ENCODE peak calls at places on chromosomes 7 and 10, in ten cellular contexts. K, I, X, O, A, H, C, P, Y and Z are unnamed samples.
A peak's percentile ranks its signal among the peaks of the same experiment; 100 is the strongest.

GRCh38 chr7:16200591-16200990 is 220.7 kb downstream of the CRPPA start:
- DNase-seq in X (no peak), P (no peak), Y (no peak), H (no peak), A (no peak), K (no peak), I (no peak), C (no peak), O (no peak), Z (no peak)

GRCh38 chr7:101820703-101821102 is 3.3 kb downstream of the CUX1 start:
- DNase-seq in A (no peak), C (no peak), O (no peak), X (no peak), Y (peak; percentile 41), H (no peak), I (peak; percentile 58), K (no peak), P (no peak), Z (no peak)

GRCh38 chr10:63666836-63667383 is 145.7 kb downstream of the REEP3 start:
- DNase-seq in C (peak; percentile 83), H (no peak), P (no peak), O (no peak), X (no peak), I (no peak), K (no peak), A (no peak), Y (no peak), Z (no peak)

GRCh38 chr7:81767883-81768282 is 2.0 kb downstream of the HGF start:
- DNase-seq in I (no peak), K (no peak), A (no peak), H (no peak), X (no peak), C (no peak), P (no peak), Y (no peak), O (no peak), Z (no peak)

GRCh38 chr7:99036531-99037175 is 107.3 kb downstream of the SMURF1 start:
- DNase-seq in K (peak; percentile 69), X (no peak), H (peak; percentile 26), A (no peak), I (peak; percentile 88), Y (peak; percentile 73), O (no peak), P (peak; percentile 47), C (peak; percentile 48), Z (no peak)

GRCh38 chr7:27182861-27183681 is 2.0 kb downstream of the HOXA11 start:
- DNase-seq in A (no peak), K (no peak), P (no peak), C (no peak), H (no peak), O (no peak), Y (peak; percentile 79), I (peak; percentile 89), X (no peak), Z (no peak)

GRCh38 chr10:83871486-83872081 is 267.7 kb upstream of the GHITM start:
- DNase-seq in I (peak; percentile 72), Y (peak; percentile 89), K (peak; percentile 69), C (peak; percentile 59), H (peak; percentile 2), A (peak; percentile 35), X (peak; percentile 66), O (peak; percentile 25), P (peak; percentile 75), Z (peak; percentile 55)

GRCh38 chr7:128322040-128322643 is 21.6 kb downstream of the RBM28 start:
- DNase-seq in K (no peak), A (no peak), P (no peak), O (peak; percentile 32), X (no peak), Y (peak; percentile 34), C (peak; percentile 33), I (peak; percentile 38), H (no peak), Z (no peak)

GRCh38 chr7:27897001-27897400 is 157.0 kb downstream of the TAX1BP1 start:
- DNase-seq in X (no peak), A (no peak), I (no peak), O (no peak), Y (no peak), H (no peak), C (no peak), K (no peak), P (no peak), Z (no peak)

GRCh38 chr7:15561840-15562239 is at the start of gene AGMO:
- DNase-seq in X (peak; percentile 76), C (peak; percentile 40), Y (peak; percentile 28), P (no peak), I (no peak), H (no peak), A (no peak), O (no peak), K (peak; percentile 49), Z (peak; percentile 69)

DNA sequence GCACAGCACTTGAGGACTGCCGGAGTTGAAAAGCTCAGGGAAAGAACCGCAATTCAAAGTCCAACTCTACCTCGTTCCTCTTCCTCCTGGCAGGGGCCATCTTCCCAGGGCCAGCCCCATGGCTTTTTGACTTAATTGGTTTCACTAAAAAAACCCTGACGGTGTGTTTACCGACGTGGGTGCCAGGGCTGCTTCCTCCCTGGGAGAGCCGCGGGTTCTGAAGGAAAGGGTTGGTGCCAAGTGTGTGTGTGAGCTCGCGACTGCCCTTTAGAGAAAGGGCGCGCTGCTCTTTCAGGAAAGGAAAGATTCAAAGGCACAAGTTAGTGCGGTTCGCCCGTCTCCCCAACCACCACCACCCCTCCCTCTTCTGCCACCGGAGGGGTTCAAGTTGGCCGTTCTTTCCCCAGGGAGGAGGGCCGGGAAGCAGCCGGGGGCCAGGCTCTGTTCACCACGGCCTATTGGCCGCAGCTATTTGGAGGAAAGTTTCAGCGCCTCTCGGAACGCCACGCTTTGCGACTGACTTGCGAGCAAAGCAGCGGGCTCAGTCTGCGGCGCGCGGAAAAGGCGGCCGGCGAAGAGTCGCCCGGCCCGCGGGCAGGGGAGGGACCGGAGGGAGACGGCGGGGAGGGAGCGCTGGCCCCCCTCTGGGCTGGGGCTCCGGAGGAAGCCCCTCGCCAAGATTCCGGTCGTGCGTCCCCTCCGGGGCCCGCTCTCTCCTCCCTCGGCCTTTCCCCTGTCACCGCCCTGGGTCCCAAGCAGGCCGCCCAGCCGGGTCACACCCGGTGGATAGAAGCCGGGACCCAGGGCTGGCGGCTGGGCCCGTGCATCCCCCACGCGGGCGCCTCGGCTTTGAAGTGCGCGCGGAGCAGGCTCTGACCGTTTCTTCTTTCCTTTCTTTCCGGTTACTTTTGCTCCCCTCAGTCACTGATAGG is 165.8 kb upstream of the PPP1R3A start:
- DNase-seq in A (no peak), O (no peak), Y (peak; percentile 72), I (peak; percentile 78), C (no peak), P (no peak), X (peak; percentile 78), K (peak; percentile 57), H (no peak), Z (peak; percentile 14)
- H3K27me3 ChIP-seq in A (peaks cover 30% of the 10 kb centered on the region), O (peaks cover 30% of the 10 kb centered on the region), Y (peaks cover 100% of the 10 kb centered on the region), I (peaks cover 77% of the 10 kb centered on the region), C (no peaks in the 10 kb centered on the region), P (no peaks in the 10 kb centered on the region), X (no peaks in the 10 kb centered on the region), K (no peaks in the 10 kb centered on the region), H (peaks cover 44% of the 10 kb centered on the region), Z (peaks cover 100% of the 10 kb centered on the region)

DNA sequence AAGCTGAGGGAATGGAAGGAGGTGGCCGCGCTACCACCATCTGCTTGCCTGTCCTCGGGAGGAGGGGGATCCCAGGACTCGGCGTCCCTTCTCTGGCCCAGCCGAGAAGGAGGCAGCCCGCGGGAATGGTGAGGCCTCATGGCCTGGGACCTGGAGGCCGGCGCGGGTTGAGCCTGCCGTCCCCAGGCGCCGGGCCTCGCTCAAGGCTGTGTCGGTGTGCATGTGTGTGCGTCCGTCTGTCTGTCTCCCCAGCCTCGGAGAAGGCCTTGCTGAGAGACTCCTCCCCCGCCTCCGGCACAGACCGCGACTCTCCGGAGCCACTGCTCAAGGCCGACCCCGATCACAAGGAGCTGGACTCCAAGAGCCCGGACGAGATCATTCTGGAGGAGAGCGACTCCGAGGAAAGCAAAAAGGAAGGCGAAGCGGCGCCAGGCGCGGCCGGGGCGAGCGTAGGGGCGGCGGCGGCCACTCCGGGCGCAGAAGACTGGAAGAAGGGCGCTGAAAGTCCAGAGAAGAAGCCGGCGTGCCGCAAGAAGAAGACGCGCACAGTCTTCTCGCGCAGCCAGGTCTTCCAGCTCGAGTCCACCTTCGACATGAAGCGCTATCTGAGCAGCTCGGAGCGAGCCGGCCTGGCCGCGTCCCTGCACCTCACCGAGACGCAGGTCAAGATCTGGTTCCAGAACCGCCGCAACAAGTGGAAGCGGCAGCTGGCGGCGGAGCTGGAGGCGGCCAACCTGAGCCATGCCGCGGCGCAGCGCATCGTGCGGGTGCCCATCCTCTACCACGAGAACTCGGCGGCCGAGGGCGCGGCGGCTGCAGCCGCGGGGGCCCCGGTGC is 1.3 kb downstream of the HMX3 start:
- DNase-seq in K (no peak), O (no peak), P (peak; percentile 41), C (no peak), A (no peak), Y (peak; percentile 71), X (no peak), I (peak; percentile 85), H (no peak), Z (no peak)
- H3K27me3 ChIP-seq in K (no peaks in the 10 kb centered on the region), O (peaks cover 64% of the 10 kb centered on the region), P (peaks cover 8% of the 10 kb centered on the region), C (peaks cover 97% of the 10 kb centered on the region), A (peaks cover 80% of the 10 kb centered on the region), Y (peaks cover 100% of the 10 kb centered on the region), X (peaks cover 66% of the 10 kb centered on the region), I (peaks cover 96% of the 10 kb centered on the region), H (peaks cover 96% of the 10 kb centered on the region), Z (peaks cover 100% of the 10 kb centered on the region)

DNA sequence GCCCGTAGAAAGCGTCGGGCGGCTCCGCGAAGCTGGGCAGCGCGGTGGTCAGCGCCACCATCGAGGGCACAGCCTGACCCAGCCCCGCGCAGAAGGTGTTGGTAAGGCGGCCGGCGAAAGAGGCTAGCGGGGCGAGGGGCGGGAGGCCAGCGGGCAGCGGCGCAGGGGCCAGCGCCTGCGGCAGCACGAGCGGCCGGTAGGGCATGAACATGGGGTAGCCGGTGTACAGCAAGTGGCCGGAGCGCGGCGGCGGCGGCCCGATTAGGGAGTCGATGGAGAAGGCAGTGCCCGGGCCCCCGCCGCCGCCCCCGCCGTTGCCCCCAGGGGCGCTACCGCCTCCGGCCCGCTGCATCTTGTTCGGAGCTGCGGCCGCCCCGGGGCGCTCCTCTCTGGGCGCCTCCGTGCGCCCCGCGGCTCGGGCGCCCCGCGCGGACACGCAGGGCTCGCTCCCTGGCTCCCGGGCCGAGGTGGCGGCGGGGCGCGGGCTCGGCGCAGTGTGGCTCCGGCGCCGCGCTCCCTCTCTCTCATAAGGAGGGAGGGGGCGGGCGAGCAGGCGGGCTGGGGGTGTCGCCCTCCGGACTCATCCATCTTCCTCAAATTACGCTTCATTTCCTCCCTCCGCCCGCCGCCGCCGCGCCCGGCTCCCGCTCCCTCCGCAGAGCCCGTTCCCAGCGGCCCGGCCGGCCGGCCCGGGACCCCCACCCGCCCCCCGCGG is at the start of gene GBX1:
- DNase-seq in X (peak; percentile 66), A (no peak), K (no peak), P (peak; percentile 51), Y (peak; percentile 75), O (no peak), H (no peak), I (peak; percentile 93), C (no peak), Z (no peak)
- H3K27me3 ChIP-seq in X (no peaks in the 10 kb centered on the region), A (peaks cover 34% of the 10 kb centered on the region), K (no peaks in the 10 kb centered on the region), P (peaks cover 52% of the 10 kb centered on the region), Y (peaks cover 100% of the 10 kb centered on the region), O (peaks cover 16% of the 10 kb centered on the region), H (peaks cover 57% of the 10 kb centered on the region), I (peaks cover 74% of the 10 kb centered on the region), C (peaks cover 59% of the 10 kb centered on the region), Z (peaks cover 58% of the 10 kb centered on the region)

DNA sequence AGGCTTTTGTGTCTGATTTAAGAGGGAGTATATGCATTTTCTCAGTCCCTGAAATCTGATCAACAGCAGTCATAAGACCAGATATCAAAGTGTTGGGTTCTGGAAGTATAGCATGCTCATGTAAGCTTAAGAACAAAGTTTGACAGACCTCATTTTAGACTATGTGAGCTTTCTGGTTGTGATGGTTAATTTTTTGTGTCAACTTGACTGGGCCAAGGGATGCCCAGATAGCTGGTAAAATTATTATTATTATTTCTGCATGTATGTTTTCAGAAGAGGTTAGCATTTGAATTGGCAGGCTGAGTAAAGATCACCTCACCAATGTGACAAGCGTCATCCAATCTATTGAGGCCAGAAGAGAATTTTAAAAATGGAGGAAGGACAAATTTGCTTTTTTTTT is 63.5 kb upstream of the FRMD4A start:
- DNase-seq in I (no peak), Y (no peak), X (no peak), K (no peak), P (no peak), C (no peak), H (no peak), A (no peak), O (no peak), Z (no peak)
- H3K27me3 ChIP-seq in I (no peaks in the 10 kb centered on the region), Y (no peaks in the 10 kb centered on the region), X (no peaks in the 10 kb centered on the region), K (no peaks in the 10 kb centered on the region), P (peaks cover 3% of the 10 kb centered on the region), C (no peaks in the 10 kb centered on the region), H (no peaks in the 10 kb centered on the region), A (no peaks in the 10 kb centered on the region), O (no peaks in the 10 kb centered on the region), Z (no peaks in the 10 kb centered on the region)